ENCODE peak calls at places on chromosomes 13 and 19, in ten cellular contexts. A is nucleus accumbens; O is COR-L47; S is right lobe of liver; T is endodermal cell; M is CD8-positive, alpha-beta memory T cell; F is H54; P is psoas muscle; U is activated CD4-positive, alpha-beta T cell treated with anti-CD3 and anti-CD28 coated beads, Interleukin-2, amount 50 U/mL, for 1 hour; R is LHCN-M2. Y is an unnamed sample.

GRCh38 chr13:53143757-53144320 is 115.2 kb downstream of the OLFM4 start:
- DNase-seq in A (no peak), O (no peak), S (no peak), T (no peak), M (no peak), F (no peak), P (no peak), U (no peak), R (no peak), Y (no peak)

GRCh38 chr13:47117268-47117667 is 220.4 kb upstream of the HTR2A start:
- DNase-seq in A (peak), O (no peak), S (no peak), T (no peak), M (no peak), F (no peak), P (no peak), U (no peak), R (peak), Y (no peak)

GRCh38 chr19:49913720-49914119 is 15.3 kb upstream of the ATF5 start:
- DNase-seq in A (no peak), O (no peak), S (no peak), T (no peak), M (no peak), F (no peak), P (no peak), U (no peak), R (no peak), Y (no peak)

GRCh38 chr13:113841355-113841653 is 22.6 kb downstream of the GAS6 start:
- DNase-seq in A (no peak), O (no peak), S (no peak), T (no peak), M (no peak), F (no peak), P (no peak), U (no peak), R (no peak), Y (no peak)

GRCh38 chr19:9839415-9839814 is 4.3 kb downstream of the PIN1 start:
- DNase-seq in A (no peak), O (no peak), S (no peak), T (no peak), M (no peak), F (no peak), P (no peak), U (no peak), R (peak), Y (no peak)

GRCh38 chr19:49921871-49922755 is 6.9 kb upstream of the ATF5 start:
- DNase-seq in A (no peak), O (no peak), S (no peak), T (peak), M (no peak), F (peak), P (no peak), U (no peak), R (peak), Y (no peak)

GRCh38 chr19:55679343-55680257 is 4.6 kb downstream of the EPN1 start:
- DNase-seq in A (no peak), O (no peak), S (no peak), T (no peak), M (no peak), F (peak), P (no peak), U (no peak), R (no peak), Y (no peak)

GRCh38 chr13:26132756-26133155 is 80.9 kb upstream of the SHISA2 start:
- DNase-seq in A (no peak), O (peak), S (no peak), T (no peak), M (no peak), F (no peak), P (no peak), U (no peak), R (peak), Y (no peak)

GRCh38 chr19:34960103-34960805 is 3.8 kb downstream of the ZNF792 start:
- DNase-seq in A (no peak), O (no peak), S (no peak), T (no peak), M (no peak), F (peak), P (no peak), U (no peak), R (peak), Y (no peak)